ENCODE peak calls at places on chromosomes 7 and 10, in ten cellular contexts. K is NCI-H2081; O is germinal center; J is Peyer's patch; L is iPS-NIHi11; Q is activated naive CD4-positive, alpha-beta T cell; Y is NCI-H1092; M is activated effector memory CD4-positive, alpha-beta T cell treated with Interleukin-2 at 50 U/mL for 16 hours; T is fibroblast of mammary gland; Z is activated CD4-positive, CD25-positive, alpha-beta regulatory T cell. U is an unnamed sample.

GRCh38 chr10:99779335-99779734 is 3.1 kb upstream of the ABCC2 start:
- DNase-seq in Q (no peak), L (no peak), O (no peak), K (no peak), Z (no peak), T (peak; percentile 80), Y (no peak), M (no peak), J (no peak), U (no peak)

GRCh38 chr10:112362833-112363232 is 11.1 kb upstream of the ACSL5 start:
- DNase-seq in M (no peak), Y (no peak), O (no peak), K (no peak), Q (no peak), J (no peak), L (no peak), T (peak; percentile 70), Z (no peak), U (no peak)

GRCh38 chr10:100009283-100009792 is 409 bp downstream of the DNMBP start:
- DNase-seq in Z (no peak), Y (peak; percentile 32), Q (peak; percentile 23), J (peak; percentile 85), K (peak; percentile 31), T (peak; percentile 40), O (no peak), L (no peak), M (no peak), U (no peak)

GRCh38 chr7:40598915-40599314 is 464.1 kb downstream of the SUGCT start:
- DNase-seq in T (no peak), M (no peak), O (no peak), Y (no peak), Q (no peak), J (no peak), L (no peak), Z (no peak), K (no peak), U (no peak)

GRCh38 chr7:25851332-25852248 is 300.4 kb upstream of the NFE2L3 start:
- DNase-seq in Y (peak; percentile 72), O (peak; percentile 71), T (peak; percentile 88), M (peak; percentile 21), L (peak; percentile 66), Q (peak; percentile 16), K (peak; percentile 85), J (peak; percentile 82), Z (peak; percentile 8), U (peak; percentile 30)

GRCh38 chr10:43375401-43376020 is 4.1 kb downstream of the FXYD4 start:
- DNase-seq in Z (no peak), Q (no peak), J (peak; percentile 44), K (no peak), Y (no peak), O (no peak), M (no peak), T (no peak), L (no peak), U (no peak)

GRCh38 chr10:88693392-88694020 is 12.5 kb upstream of the LIPK start:
- DNase-seq in Q (no peak), K (no peak), Z (no peak), M (no peak), T (peak; percentile 37), L (no peak), O (no peak), Y (no peak), J (no peak), U (no peak)

GRCh38 chr10:84156768-84157167 is 16.8 kb upstream of the GPR15LG start:
- DNase-seq in Z (no peak), J (no peak), M (no peak), T (peak; percentile 47), L (no peak), K (no peak), Q (no peak), O (no peak), Y (no peak), U (no peak)

GRCh38 chr7:64574481-64575159 is 11.7 kb upstream of the ZNF680 start:
- DNase-seq in O (peak; percentile 38), K (no peak), M (no peak), T (peak; percentile 61), J (no peak), Z (no peak), L (peak; percentile 74), Q (no peak), Y (no peak), U (no peak)

GRCh38 chr10:22252286-22252800 is 34.5 kb upstream of the EBLN1 start:
- DNase-seq in M (peak; percentile 46), J (peak; percentile 54), T (peak; percentile 43), Q (peak; percentile 25), Y (no peak), Z (peak; percentile 44), O (peak; percentile 19), L (peak; percentile 60), K (peak; percentile 21), U (no peak)

GRCh38 chr10:28387141-28387540 is 84.3 kb upstream of the MPP7 start:
- DNase-seq in O (no peak), Q (no peak), M (no peak), K (no peak), L (no peak), Y (no peak), T (no peak), Z (no peak), J (peak; percentile 66), U (no peak)

GRCh38 chr7:22849158-22849557 is 26.5 kb upstream of the TOMM7 start:
- DNase-seq in M (no peak), Q (no peak), L (no peak), J (no peak), Y (peak; percentile 93), K (peak; percentile 89), T (peak; percentile 43), O (no peak), Z (no peak), U (no peak)

GRCh38 chr7:85226401-85227085 is 39.7 kb upstream of the SEMA3D start:
- DNase-seq in Y (no peak), T (no peak), Z (no peak), Q (no peak), M (no peak), L (no peak), O (no peak), J (no peak), K (no peak), U (no peak)

GRCh38 chr10:60105195-60105812 is 198.9 kb upstream of the CCDC6 start:
- DNase-seq in Z (no peak), M (no peak), J (no peak), T (no peak), Q (no peak), K (no peak), Y (no peak), O (no peak), L (no peak), U (no peak)

GRCh38 chr7:157267516-157267915 is 69.3 kb upstream of the DNAJB6 start:
- DNase-seq in Z (no peak), L (no peak), M (no peak), T (no peak), Q (no peak), Y (no peak), O (no peak), J (no peak), K (no peak), U (no peak)

GRCh38 chr10:103816431-103816830 is 38.9 kb downstream of the SH3PXD2A start:
- DNase-seq in L (no peak), T (peak; percentile 40), M (no peak), Y (no peak), J (no peak), Q (no peak), K (no peak), O (no peak), Z (no peak), U (no peak)

GRCh38 chr7:112202819-112203218 is 3.4 kb downstream of the DOCK4 start:
- DNase-seq in M (no peak), O (no peak), J (no peak), Q (no peak), Z (no peak), Y (peak; percentile 35), L (no peak), T (no peak), K (peak; percentile 75), U (peak; percentile 63)

GRCh38 chr10:78742730-78743615 is 325.8 kb upstream of the ZMIZ1 start:
- DNase-seq in T (peak; percentile 69), Q (no peak), J (no peak), M (no peak), O (no peak), L (no peak), K (peak; percentile 9), Z (no peak), Y (no peak), U (no peak)

GRCh38 chr7:18762189-18762588 is 266.6 kb downstream of the HDAC9 start:
- DNase-seq in Z (no peak), K (no peak), T (peak; percentile 88), Q (no peak), J (no peak), O (no peak), Y (no peak), M (no peak), L (no peak), U (no peak)

GRCh38 chr7:91265693-91266066 is 1.4 kb downstream of the FZD1 start:
- DNase-seq in O (no peak), Y (no peak), Z (no peak), J (no peak), Q (no peak), K (no peak), M (no peak), L (no peak), T (no peak), U (no peak)

GRCh38 chr10:115026041-115026779 is 67.0 kb upstream of the ATRNL1 start:
- DNase-seq in Q (no peak), M (no peak), T (no peak), Z (no peak), Y (peak; percentile 34), L (no peak), K (peak; percentile 70), J (no peak), O (no peak), U (no peak)

GRCh38 chr10:104308439-104308903 is 29.8 kb downstream of the ITPRIP start:
- DNase-seq in K (no peak), O (no peak), M (no peak), J (no peak), Y (no peak), T (peak; percentile 20), L (no peak), Z (no peak), Q (no peak), U (no peak)

GRCh38 chr7:154789404-154789803 is 213.5 kb downstream of the PAXIP1 start:
- DNase-seq in J (no peak), Z (no peak), K (no peak), L (no peak), Y (no peak), T (no peak), O (no peak), Q (no peak), M (no peak), U (no peak)

GRCh38 chr10:42962120-42962901 is 114.6 kb upstream of the RET start:
- DNase-seq in Z (no peak), Y (no peak), K (no peak), T (no peak), Q (no peak), J (peak; percentile 34), L (no peak), O (no peak), M (no peak), U (no peak)

GRCh38 chr10:25565570-25565969 is 368.5 kb upstream of the MYO3A start:
- DNase-seq in Z (no peak), L (no peak), J (no peak), T (no peak), M (no peak), Q (no peak), K (no peak), Y (no peak), O (no peak), U (no peak)

GRCh38 chr10:12419279-12419847 is 70.0 kb downstream of the CAMK1D start:
- DNase-seq in Z (peak; percentile 11), M (peak; percentile 33), K (no peak), T (peak; percentile 99), Y (no peak), Q (peak; percentile 7), J (peak; percentile 10), L (no peak), O (no peak), U (no peak)

GRCh38 chr10:29203432-29203831 is 85.4 kb upstream of the LYZL1 start:
- DNase-seq in Y (no peak), Z (no peak), K (no peak), T (no peak), J (no peak), M (no peak), L (no peak), Q (no peak), O (no peak), U (no peak)

GRCh38 chr10:12401466-12401865 is 52.1 kb downstream of the CAMK1D start:
- DNase-seq in L (no peak), Q (no peak), Y (no peak), M (no peak), K (no peak), J (no peak), O (no peak), Z (no peak), T (no peak), U (no peak)

U was measured in NCI-H1417 treated with DMSO at 0.1 percent for 48 hours.